ENCODE peak calls at places on chromosomes 3 and 15, in four cellular contexts. G is naive thymus-derived CD8-positive, alpha-beta T cell; K is prostate gland; W is AG09319. X is an unnamed sample.

GRCh38 chr3:15982667-15983145 is 184.9 kb upstream of the ANKRD28 start:
- DNase-seq in W (peak; percentile 76), K (no peak), G (no peak), X (peak; percentile 73)

GRCh38 chr3:76372497-76372896 is 587.1 kb upstream of the ZNF717 start:
- DNase-seq in W (no peak), K (no peak), G (no peak), X (no peak)

GRCh38 chr3:123447416-123447748 is 1.5 kb downstream of the ADCY5 start:
- DNase-seq in G (no peak), W (no peak), K (no peak), X (peak; percentile 80)

GRCh38 chr3:193870376-193871092 is 265.4 kb upstream of the HES1 start:
- DNase-seq in K (no peak), W (no peak), G (no peak), X (no peak)

GRCh38 chr3:105827959-105828358 is 40.9 kb downstream of the CBLB start:
- DNase-seq in K (no peak), G (no peak), W (peak; percentile 12), X (peak; percentile 55)

GRCh38 chr3:108396336-108396735 is 100.0 kb downstream of the HHLA2 start:
- DNase-seq in G (no peak), W (no peak), K (no peak), X (no peak)

GRCh38 chr3:102532901-102533300 is 98.1 kb downstream of the ZPLD1 start:
- DNase-seq in K (no peak), G (peak; percentile 3), W (no peak), X (no peak)

GRCh38 chr3:42729404-42730145 is 27.0 kb upstream of the HHATL start:
- DNase-seq in G (no peak), K (no peak), W (no peak), X (no peak)

GRCh38 chr3:99041747-99042146 is 140.3 kb upstream of the DCBLD2 start:
- DNase-seq in G (no peak), K (no peak), W (no peak), X (no peak)

GRCh38 chr15:48717458-48717857 is 71.9 kb upstream of the FBN1 start:
- DNase-seq in W (no peak), G (no peak), K (no peak), X (no peak)

GRCh38 chr3:66437341-66437929 is 63.4 kb downstream of the LRIG1 start:
- DNase-seq in W (no peak), G (no peak), K (no peak), X (no peak)

GRCh38 chr3:186843039-186843432 is 526 bp downstream of the ADIPOQ start:
- DNase-seq in K (no peak), G (no peak), W (no peak), X (no peak)

GRCh38 chr3:45817788-45818523 is 21.6 kb upstream of the SLC6A20 start:
- DNase-seq in W (peak; percentile 64), G (no peak), K (peak; percentile 82), X (peak; percentile 54)

GRCh38 chr15:56047354-56047753 is 53.9 kb upstream of the NEDD4 start:
- DNase-seq in K (no peak), W (no peak), G (no peak), X (no peak)

GRCh38 chr15:89462198-89462912 is 34.0 kb downstream of the RHCG start:
- DNase-seq in G (no peak), K (no peak), W (no peak), X (no peak)

GRCh38 chr15:89630974-89631901 is 24.0 kb downstream of the KIF7 start:
- DNase-seq in K (no peak), G (no peak), W (no peak), X (no peak)

GRCh38 chr3:61956236-61956635 is 394.9 kb downstream of the PTPRG start:
- DNase-seq in G (no peak), W (peak; percentile 20), K (no peak), X (no peak)

GRCh38 chr3:175255698-175256097 is 396.6 kb downstream of the NAALADL2 start:
- DNase-seq in K (no peak), W (no peak), G (no peak), X (no peak)

GRCh38 chr15:91302588-91303439 is 202.8 kb downstream of the SV2B start:
- DNase-seq in K (peak; percentile 8), W (peak; percentile 28), G (peak; percentile 64), X (no peak)

GRCh38 chr3:71345429-71346027 is 238.0 kb downstream of the FOXP1 start:
- DNase-seq in G (peak; percentile 16), W (peak; percentile 28), K (no peak), X (no peak)

GRCh38 chr3:13544293-13544831 is 4.6 kb upstream of the FBLN2 start:
- DNase-seq in G (peak; percentile 77), W (peak; percentile 75), K (no peak), X (no peak)

GRCh38 chr3:144687862-144688261 is 716.2 kb downstream of the DIPK2A start:
- DNase-seq in W (no peak), G (no peak), K (no peak), X (no peak)

GRCh38 chr3:113485161-113485609 is 29.8 kb downstream of the SPICE1 start:
- DNase-seq in K (no peak), W (no peak), G (peak; percentile 34), X (no peak)

GRCh38 chr3:191380001-191380400 is 49.7 kb upstream of the UTS2B start:
- DNase-seq in W (no peak), G (no peak), K (no peak), X (no peak)

GRCh38 chr15:68382286-68383007 is 49.5 kb downstream of the ITGA11 start:
- DNase-seq in K (peak; percentile 2), W (no peak), G (no peak), X (no peak)

GRCh38 chr15:25171856-25172687 is 217.3 kb downstream of the SNRPN start:
- DNase-seq in W (no peak), K (no peak), G (no peak), X (peak; percentile 59)

GRCh38 chr3:134308350-134308891 is 57.8 kb upstream of the RYK start:
- DNase-seq in K (peak; percentile 84), W (peak; percentile 41), G (peak; percentile 74), X (peak; percentile 87)

GRCh38 chr3:163126115-163126514 is 1629.5 kb downstream of the OTOL1 start:
- DNase-seq in K (no peak), W (no peak), G (no peak), X (no peak)

GRCh38 chr15:98428253-98428989 is 219.9 kb upstream of the IGF1R start:
- DNase-seq in W (peak; percentile 25), G (peak; percentile 48), K (peak; percentile 58), X (peak; percentile 76)

GRCh38 chr3:7306900-7307299 is 446.0 kb downstream of the GRM7 start:
- DNase-seq in G (no peak), K (no peak), W (no peak), X (no peak)

GRCh38 chr3:101926594-101927105 is 77.3 kb downstream of the NFKBIZ start:
- DNase-seq in K (peak; percentile 40), G (no peak), W (no peak), X (no peak)

GRCh38 chr15:52492132-52492531 is 36.5 kb downstream of the MYO5A start:
- DNase-seq in W (no peak), K (no peak), G (no peak), X (no peak)

X was measured in aorta.